ENCODE peak calls at places on chromosomes 6 and 20, in nine cellular contexts. F is ovary, U is heart right ventricle, K is psoas muscle, Q is body of pancreas, V is PC-9, N is K562, G is cardiac fibroblast, B is mammary epithelial cell. M is an unnamed sample.

GRCh38 chr6:116430860-116431259 is 30.3 kb upstream of the CALHM6 start:
- DNase-seq in F (no peak), U (no peak), K (no peak), Q (no peak), V (no peak), N (no peak), G (no peak), B (no peak), M (no peak)

GRCh38 chr6:135875446-135875845 is 23.9 kb downstream of the PDE7B start:
- DNase-seq in F (no peak), U (no peak), K (no peak), Q (no peak), V (no peak), N (no peak), G (peak; percentile 30), B (no peak), M (no peak)

GRCh38 chr6:21143651-21144050 is 449.9 kb upstream of the SOX4 start:
- DNase-seq in F (no peak), U (no peak), K (no peak), Q (no peak), V (no peak), N (no peak), G (no peak), B (no peak), M (no peak)

GRCh38 chr6:36592221-36592655 is 1.9 kb upstream of the SRSF3 start:
- DNase-seq in F (no peak), U (no peak), K (no peak), Q (no peak), V (no peak), N (no peak), G (no peak), B (no peak), M (no peak)

GRCh38 chr6:34152042-34152524 is 6.2 kb upstream of the GRM4 start:
- DNase-seq in F (no peak), U (no peak), K (no peak), Q (no peak), V (no peak), N (no peak), G (no peak), B (no peak), M (no peak)

GRCh38 chr6:4381379-4381778 is 246.0 kb upstream of the ECI2 start:
- DNase-seq in F (no peak), U (peak; percentile 81), K (no peak), Q (no peak), V (no peak), N (no peak), G (peak; percentile 91), B (no peak), M (peak; percentile 33)

GRCh38 chr6:113920663-113921267 is 50.2 kb downstream of the HDAC2 start:
- DNase-seq in F (no peak), U (no peak), K (no peak), Q (no peak), V (no peak), N (peak; percentile 75), G (no peak), B (no peak), M (no peak)

GRCh38 chr6:159788757-159789376 is 535 bp downstream of the TCP1 start:
- DNase-seq in F (peak; percentile 31), U (peak; percentile 17), K (peak; percentile 74), Q (peak; percentile 57), V (no peak), N (peak; percentile 48), G (peak; percentile 50), B (peak; percentile 23), M (peak; percentile 44)

GRCh38 chr20:13356087-13356486 is 135.0 kb downstream of the ISM1 start:
- DNase-seq in F (no peak), U (no peak), K (no peak), Q (no peak), V (no peak), N (no peak), G (no peak), B (no peak), M (no peak)

GRCh38 chr6:132209351-132209750 is 191.9 kb downstream of the MOXD1 start:
- DNase-seq in F (no peak), U (no peak), K (no peak), Q (no peak), V (peak; percentile 42), N (no peak), G (no peak), B (peak; percentile 95), M (no peak)

GRCh38 chr6:158629376-158630221 is 14.9 kb downstream of the DYNLT1 start:
- DNase-seq in F (no peak), U (no peak), K (peak; percentile 78), Q (peak; percentile 64), V (no peak), N (no peak), G (no peak), B (no peak), M (no peak)

GRCh38 chr20:22584630-22584921 is 204 bp upstream of the FOXA2 start:
- DNase-seq in F (no peak), U (no peak), K (no peak), Q (peak; percentile 94), V (no peak), N (peak; percentile 38), G (no peak), B (no peak), M (no peak)

GRCh38 chr20:22583773-22584629 is at the start of gene FOXA2:
- DNase-seq in F (no peak), U (no peak), K (no peak), Q (peak; percentile 93), V (no peak), N (peak; percentile 48), G (no peak), B (no peak), M (no peak)

GRCh38 chr20:22582386-22582959 is 1.9 kb downstream of the FOXA2 start:
- DNase-seq in F (no peak), U (no peak), K (no peak), Q (peak; percentile 33), V (no peak), N (no peak), G (no peak), B (no peak), M (no peak)

GRCh38 chr20:22581437-22582385 is 2.7 kb downstream of the FOXA2 start:
- DNase-seq in F (no peak), U (no peak), K (no peak), Q (peak; percentile 49), V (no peak), N (no peak), G (no peak), B (no peak), M (no peak)

DNA sequence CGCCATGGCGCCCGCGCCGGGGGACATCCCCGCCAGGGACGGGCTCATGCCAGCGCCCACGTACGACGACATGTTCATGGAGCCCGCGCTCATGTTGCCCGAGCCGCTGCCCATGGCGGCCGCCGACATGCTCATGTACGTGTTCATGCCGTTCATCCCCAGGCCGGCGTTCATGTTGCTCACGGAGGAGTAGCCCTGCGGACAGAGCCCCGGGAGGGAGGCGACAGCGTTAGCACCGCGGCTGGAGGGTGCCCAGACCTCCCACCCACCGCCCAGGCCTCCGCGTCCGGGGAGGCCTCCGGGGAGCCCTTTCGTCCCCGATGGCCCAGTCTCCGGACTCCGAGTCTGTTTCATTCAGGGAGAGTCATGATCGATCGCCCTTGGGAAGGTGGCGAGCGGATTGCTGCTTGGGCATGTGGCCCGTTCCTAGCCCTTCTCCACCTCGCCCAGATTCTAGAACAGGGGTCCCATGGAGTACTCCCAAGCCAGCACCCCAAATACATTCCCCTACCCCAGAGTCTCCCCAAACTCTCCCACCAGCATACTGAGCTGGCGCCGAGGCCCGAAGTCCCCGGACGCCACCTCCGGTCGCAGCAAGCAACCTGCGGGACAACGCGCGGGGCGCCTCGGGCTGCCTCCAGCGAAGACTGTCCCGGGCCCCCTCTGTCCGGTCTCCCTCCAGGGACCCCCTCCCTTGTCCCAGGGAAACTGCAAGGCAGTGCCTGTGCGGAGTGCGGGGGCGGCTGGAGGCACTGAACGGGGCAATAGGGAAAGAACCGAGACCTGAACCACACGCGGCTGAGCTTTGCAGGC is 1.2 kb downstream of the FOXA2 start:
- DNase-seq in F (no peak), U (no peak), K (no peak), Q (peak; percentile 52), V (no peak), N (no peak), G (no peak), B (no peak), M (no peak)
- H3K4me3 ChIP-seq in F (peak overlapping the region; percentile 7), U (peak overlapping the region; percentile 5), K (peak overlapping the region; percentile 49), Q (peak overlapping the region; percentile 83), V (no peak overlapping the region), N (peak overlapping the region; percentile 33), G (no peak overlapping the region), B (peak overlapping the region; percentile 61), M (no peak overlapping the region)

GRCh38 chr20:58880994-58881752 is 28.7 kb downstream of the GNAS start:
- DNase-seq in F (no peak), U (no peak), K (no peak), Q (no peak), V (no peak), N (no peak), G (no peak), B (no peak), M (no peak)
- TF ChIP-seq CTCF in F (no peak), U (no peak), K (no peak), Q (no peak), V (peak; percentile 54), N (peak; percentile 20), G (no peak), B (peak; percentile 28), M (no peak)

DNA sequence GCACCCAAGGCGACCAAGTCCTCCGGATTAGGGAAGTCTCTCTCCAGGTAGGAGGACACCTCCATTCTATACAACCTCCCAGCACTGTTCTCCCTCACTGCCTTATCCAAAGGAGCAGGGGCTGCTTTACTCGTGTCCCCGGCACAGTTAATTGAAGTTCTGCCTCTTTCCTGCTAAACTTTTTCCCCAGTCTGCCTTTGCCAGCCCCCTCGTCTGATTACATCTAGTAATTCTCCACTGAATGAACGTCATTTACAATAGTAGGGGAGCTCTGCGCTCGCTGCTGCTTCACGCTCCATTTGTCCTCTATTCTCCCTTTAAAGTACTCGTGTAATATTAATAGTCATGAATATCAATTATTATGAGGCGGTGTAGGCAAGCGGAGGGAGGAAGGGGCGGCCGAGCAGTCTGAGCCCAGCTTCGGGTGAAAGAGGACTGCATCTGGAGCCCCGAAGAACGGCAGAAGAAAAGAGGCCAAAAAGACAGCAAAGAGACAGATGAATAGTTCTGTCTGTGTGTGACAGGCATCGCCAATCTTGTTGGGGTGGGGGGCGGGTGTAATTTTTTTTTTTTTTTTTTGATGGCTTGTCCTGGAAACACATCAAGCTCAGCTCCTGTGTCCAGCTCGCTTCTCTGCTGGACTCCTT is 2.9 kb downstream of the TFAP2B start:
- DNase-seq in F (no peak), U (no peak), K (no peak), Q (no peak), V (no peak), N (no peak), G (no peak), B (no peak), M (no peak)
- H3K4me3 ChIP-seq in F (no peak overlapping the region), U (no peak overlapping the region), K (no peak overlapping the region), Q (no peak overlapping the region), V (no peak overlapping the region), N (no peak overlapping the region), G (no peak overlapping the region), B (no peak overlapping the region), M (no peak overlapping the region)

DNA sequence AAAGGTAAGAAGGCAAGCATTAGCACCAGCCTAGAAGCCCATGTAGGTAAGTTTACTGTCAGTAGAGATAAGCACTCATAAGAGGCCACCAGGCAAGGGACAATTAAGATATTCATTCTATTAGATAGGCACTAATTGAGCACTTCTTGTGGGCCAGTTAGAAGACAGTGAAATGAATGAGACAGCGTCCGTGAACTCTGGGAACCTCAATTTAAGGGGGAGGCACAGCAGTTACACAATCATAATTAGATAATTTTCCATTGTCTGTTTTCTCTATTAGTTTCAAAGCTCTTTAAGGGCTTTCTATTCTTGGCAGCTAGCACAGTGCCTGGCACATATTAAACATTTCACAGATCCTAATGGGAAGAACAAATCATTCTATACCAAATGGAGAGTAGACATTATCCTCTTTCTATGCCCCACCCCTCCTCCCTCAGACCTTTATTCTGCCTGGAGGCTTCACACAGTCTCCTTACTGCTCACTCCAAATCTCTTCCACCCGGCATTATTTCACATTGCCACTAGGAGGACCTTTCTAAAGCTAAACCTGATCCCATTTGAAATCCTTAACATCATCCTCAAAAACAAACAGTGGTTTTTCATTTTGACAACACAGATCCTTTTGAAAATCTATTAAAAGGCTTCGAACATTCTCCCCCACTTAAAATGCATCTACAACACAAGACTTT is 529.6 kb downstream of the ADGRB3 start:
- DNase-seq in F (no peak), U (no peak), K (no peak), Q (no peak), V (no peak), N (no peak), G (peak; percentile 16), B (no peak), M (no peak)
- TF ChIP-seq CTCF in F (no peak), U (peak; percentile 38), K (no peak), Q (no peak), V (peak; percentile 39), N (no peak), G (peak; percentile 35), B (peak; percentile 33), M (no peak)